ENCODE peak calls at places on chromosomes 2 and 18, in four cellular contexts. J is cardiac muscle cell; G is effector memory CD4-positive, alpha-beta T cell; P is Karpas-422. L is an unnamed sample.

GRCh38 chr2:14501061-14501460 is 131.5 kb upstream of the LRATD1 start:
- DNase-seq in P (no peak), G (no peak), J (no peak), L (no peak)

GRCh38 chr2:121076885-121077549 is 208.0 kb downstream of the TFCP2L1 start:
- DNase-seq in G (no peak), P (peak), J (peak), L (peak)

GRCh38 chr2:159557437-159558034 is 58.8 kb downstream of the BAZ2B start:
- DNase-seq in G (no peak), J (peak), P (peak), L (no peak)

GRCh38 chr2:44748-45341 is 1.5 kb downstream of the FAM110C start:
- DNase-seq in J (no peak), G (no peak), P (no peak), L (no peak)

GRCh38 chr18:30903566-30903965 is 139.0 kb downstream of the DSC3 start:
- DNase-seq in J (no peak), P (no peak), G (no peak), L (no peak)

GRCh38 chr2:211396815-211397214 is 840.4 kb downstream of the CPS1 start:
- DNase-seq in J (no peak), G (no peak), P (no peak), L (no peak)

GRCh38 chr2:99722726-99723125 is 232.9 kb upstream of the REV1 start:
- DNase-seq in G (no peak), J (no peak), P (no peak), L (no peak)

GRCh38 chr2:101983928-101984327 is 7.8 kb upstream of the IL1R2 start:
- DNase-seq in J (no peak), G (no peak), P (peak), L (no peak)

GRCh38 chr2:35343135-35343534 is 1012.4 kb upstream of the CRIM1 start:
- DNase-seq in G (no peak), J (no peak), P (peak), L (no peak)

GRCh38 chr2:63652063-63652985 is 63.6 kb downstream of the MDH1 start:
- DNase-seq in J (no peak), P (no peak), G (no peak), L (no peak)

GRCh38 chr18:56727399-56727798 is 76.2 kb downstream of the WDR7 start:
- DNase-seq in P (no peak), J (no peak), G (no peak), L (no peak)

GRCh38 chr18:71597219-71597618 is 946.9 kb downstream of the CBLN2 start:
- DNase-seq in J (no peak), G (no peak), P (no peak), L (no peak)

GRCh38 chr2:150013011-150013410 is 425.4 kb upstream of the MMADHC start:
- DNase-seq in J (no peak), P (no peak), G (no peak), L (no peak)

GRCh38 chr2:190468814-190469569 is 60.8 kb downstream of the MFSD6 start:
- DNase-seq in G (no peak), J (peak), P (peak), L (no peak)

GRCh38 chr18:55264108-55264507 is 304.8 kb upstream of the CCDC68 start:
- DNase-seq in G (no peak), P (no peak), J (peak), L (no peak)

GRCh38 chr18:46615720-46616119 is 41.3 kb downstream of the LOXHD1 start:
- DNase-seq in J (no peak), P (no peak), G (no peak), L (no peak)

GRCh38 chr18:3823073-3823472 is 373.1 kb downstream of the TGIF1 start:
- DNase-seq in P (no peak), G (no peak), J (no peak), L (no peak)

GRCh38 chr2:218003994-218004419 is 1.2 kb upstream of the TNS1 start:
- DNase-seq in P (no peak), J (peak), G (no peak), L (no peak)

GRCh38 chr2:168920504-168921157 is 19.5 kb downstream of the G6PC2 start:
- DNase-seq in G (no peak), J (peak), P (peak), L (peak)

GRCh38 chr18:63590368-63590767 is 3.2 kb downstream of the SERPINB13 start:
- DNase-seq in G (no peak), P (no peak), J (no peak), L (no peak)

GRCh38 chr2:70964596-70965386 is 13.6 kb upstream of the ANKRD53 start:
- DNase-seq in G (peak), J (peak), P (peak), L (peak)

GRCh38 chr18:63306819-63307554 is 12.6 kb downstream of the BCL2 start:
- DNase-seq in J (no peak), P (no peak), G (no peak), L (no peak)

GRCh38 chr2:201361078-201361477 is 3.9 kb upstream of the FLACC1 start:
- DNase-seq in G (no peak), P (no peak), J (no peak), L (no peak)

GRCh38 chr2:168970860-168971650 is 60.1 kb downstream of the ABCB11 start:
- DNase-seq in P (no peak), G (no peak), J (no peak), L (no peak)

GRCh38 chr2:128754246-128754724 is 435.6 kb upstream of the HS6ST1 start:
- DNase-seq in P (peak), G (no peak), J (peak), L (no peak)

GRCh38 chr2:201860541-201861154 is 54.3 kb downstream of the CDK15 start:
- DNase-seq in G (no peak), P (peak), J (peak), L (peak)

GRCh38 chr18:66695281-66695680 is 91.4 kb upstream of the CDH19 start:
- DNase-seq in G (no peak), J (no peak), P (no peak), L (no peak)

GRCh38 chr2:112480540-112481049 is 1.4 kb upstream of the TTL start:
- DNase-seq in J (no peak), P (peak), G (no peak), L (peak)

GRCh38 chr18:63949068-63949737 is at the start of gene HMSD:
- DNase-seq in G (peak), P (peak), J (peak), L (peak)

GRCh38 chr2:17713291-17713690 is 40.3 kb downstream of the SMC6 start:
- DNase-seq in G (no peak), P (no peak), J (no peak), L (no peak)

GRCh38 chr2:27263287-27264252 is 723 bp upstream of the SLC30A3 start:
- DNase-seq in G (no peak), P (no peak), J (peak), L (no peak)

GRCh38 chr2:170022692-170023091 is 155.3 kb upstream of the MYO3B start:
- DNase-seq in J (no peak), P (no peak), G (no peak), L (no peak)

GRCh38 chr2:231720971-231721640 is 12.8 kb downstream of the PTMA start:
- DNase-seq in G (no peak), J (no peak), P (peak), L (no peak)

GRCh38 chr2:222899413-222900181 is 38.8 kb downstream of the ACSL3 start:
- DNase-seq in G (no peak), P (no peak), J (no peak), L (no peak)
- H3K27ac ChIP-seq in G (no peak), P (no peak), J (no peak), L (no peak)

GRCh38 chr2:239945751-239946569 is 79.2 kb downstream of the NDUFA10 start:
- DNase-seq in P (no peak), G (no peak), J (no peak), L (no peak)
- H3K27ac ChIP-seq in P (no peak), G (no peak), J (no peak), L (no peak)

GRCh38 chr2:238290079-238290478 is 1.7 kb upstream of the PER2 start:
- DNase-seq in G (no peak), P (peak), J (peak), L (peak)

GRCh38 chr2:238287702-238288649 is at the start of gene PER2:
- DNase-seq in G (peak), P (peak), J (peak), L (peak)

GRCh38 chr2:238288650-238289573 is 502 bp upstream of the PER2 start:
- DNase-seq in G (peak), P (peak), J (peak), L (peak)

GRCh38 chr2:238290715-238291549 is 2.5 kb upstream of the PER2 start:
- DNase-seq in G (no peak), J (no peak), P (no peak), L (no peak)

DNA sequence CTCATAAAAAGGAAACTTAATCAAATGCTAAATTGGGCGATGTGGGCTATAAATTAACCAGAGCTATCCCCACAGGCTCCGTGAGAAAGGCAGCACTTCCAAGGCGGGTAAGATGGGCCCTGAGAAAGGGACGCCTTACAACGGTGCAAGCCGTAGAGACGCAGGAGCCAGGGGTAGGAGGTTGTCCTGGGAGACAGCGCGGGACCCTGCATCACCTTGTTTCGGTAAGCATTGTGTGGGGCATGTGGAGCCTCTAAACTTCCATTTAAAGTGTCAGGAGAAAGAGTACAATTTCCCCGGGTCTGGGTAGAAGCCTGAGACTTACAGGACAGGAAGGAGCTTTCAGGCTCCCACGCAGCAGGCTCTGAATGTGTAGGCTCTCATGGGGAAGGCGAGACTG is 1.2 kb upstream of the PER2 start:
- DNase-seq in G (no peak), J (no peak), P (peak), L (no peak)
- H3K27ac ChIP-seq in G (no peak), J (peak), P (peak), L (peak)

DNA sequence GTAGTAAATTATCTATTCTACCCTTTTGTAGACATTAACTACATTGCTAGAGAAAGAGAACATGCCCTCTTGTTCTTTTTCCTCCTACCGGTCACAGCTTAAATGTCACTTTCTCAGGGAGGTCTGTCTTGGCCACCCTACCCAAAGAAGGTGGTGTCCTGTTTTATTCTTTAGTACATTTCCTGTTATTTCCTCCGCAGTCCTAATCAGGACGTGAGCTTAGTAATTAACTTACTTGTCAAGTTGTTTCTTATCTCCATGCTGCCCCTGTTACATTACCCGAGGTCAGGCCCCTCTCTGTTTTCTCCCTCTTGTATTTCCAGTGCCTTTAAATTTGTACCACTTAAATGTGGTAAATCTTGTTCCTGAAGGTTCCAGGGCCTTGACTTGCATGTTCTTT is 73.7 kb upstream of the RMDN2 start:
- DNase-seq in J (no peak), G (no peak), P (no peak), L (no peak)
- H3K27ac ChIP-seq in J (peak), G (no peak), P (no peak), L (no peak)

GRCh38 chr2:9971890-9972289 is 20.4 kb downstream of the GRHL1 start:
- DNase-seq in P (no peak), G (no peak), J (no peak), L (no peak)
- H3K27ac ChIP-seq in P (no peak), G (no peak), J (no peak), L (no peak)

DNA sequence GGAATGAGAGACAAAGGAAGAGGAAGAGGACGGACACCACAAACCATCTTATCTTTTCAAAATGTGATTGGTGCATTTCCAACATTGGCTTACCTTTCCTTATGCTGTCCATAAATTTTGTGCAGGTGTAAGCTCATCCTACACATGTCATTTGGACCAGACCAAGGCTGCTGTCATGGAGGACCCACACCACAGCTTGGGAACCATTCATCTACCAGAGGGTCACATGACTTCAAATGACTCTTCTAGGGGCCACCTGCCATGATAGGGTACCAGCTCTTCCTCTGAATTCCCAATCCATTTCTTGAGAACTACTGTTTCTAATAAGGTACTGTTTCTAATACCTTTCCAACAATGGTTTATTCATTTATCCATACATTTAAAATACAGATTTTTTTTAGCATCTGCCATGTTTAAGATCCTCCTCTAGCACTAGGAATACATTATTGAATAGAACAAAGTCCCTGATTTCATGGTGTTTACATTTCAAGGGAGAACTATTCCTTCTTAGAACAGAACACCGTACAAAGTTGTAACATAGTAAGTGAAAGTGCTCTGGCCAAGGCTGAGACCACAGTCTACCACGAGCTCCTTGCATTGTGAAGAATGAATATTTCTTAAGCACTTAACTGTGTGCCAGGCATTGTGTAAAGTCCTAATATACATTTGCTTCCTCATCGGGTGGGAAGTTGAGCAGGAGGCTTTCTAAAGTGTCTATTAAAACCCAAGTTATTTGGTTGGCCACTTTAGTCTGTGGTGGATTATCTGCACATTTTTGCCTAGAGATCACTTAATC is 246.1 kb upstream of the FN1 start:
- DNase-seq in P (no peak), G (no peak), J (no peak), L (no peak)
- H3K27ac ChIP-seq in P (no peak), G (no peak), J (no peak), L (no peak)

L was measured in CD8-positive, alpha-beta memory T cell.